ENCODE peak calls at places on chromosomes 11 and 22, in seven cellular contexts. G, C, B, W, Y, F and D are unnamed samples.

GRCh38 chr11:85810521-85810870 is 445 bp downstream of the SYTL2 start:
- DNase-seq in Y (no peak), W (no peak), C (no peak), G (no peak), B (no peak), F (no peak), D (no peak)

GRCh38 chr11:29173660-29174062 is 843.2 kb downstream of the KCNA4 start:
- DNase-seq in Y (peak), C (peak), W (no peak), B (no peak), G (no peak), F (no peak), D (no peak)

GRCh38 chr22:45235851-45236342 is 4.8 kb downstream of the KIAA0930 start:
- DNase-seq in F (no peak), W (no peak), G (no peak), Y (no peak), B (peak), C (no peak), D (no peak)

GRCh38 chr11:123587559-123587958 is 66.9 kb downstream of the SCN3B start:
- DNase-seq in F (no peak), C (no peak), G (no peak), Y (no peak), W (no peak), B (no peak), D (no peak)

GRCh38 chr11:128603752-128604472 is 16.6 kb upstream of the ETS1 start:
- DNase-seq in C (peak), Y (no peak), B (peak), G (no peak), W (no peak), F (peak), D (no peak)

GRCh38 chr11:128727320-128727719 is 33.4 kb downstream of the FLI1 start:
- DNase-seq in C (no peak), B (no peak), F (no peak), G (no peak), Y (no peak), W (no peak), D (no peak)

GRCh38 chr11:10314199-10315072 is 9.6 kb downstream of the ADM start:
- DNase-seq in B (peak), F (peak), G (no peak), W (no peak), Y (peak), C (peak), D (no peak)

GRCh38 chr11:36009469-36009868 is 65.6 kb downstream of the LDLRAD3 start:
- DNase-seq in Y (peak), G (no peak), W (no peak), C (peak), F (no peak), B (no peak), D (no peak)

GRCh38 chr11:7965386-7965785 is at the start of gene NLRP10:
- DNase-seq in Y (no peak), C (no peak), F (no peak), W (no peak), B (no peak), G (no peak), D (no peak)

GRCh38 chr11:61959026-61959608 is 8.3 kb downstream of the FTH1 start:
- DNase-seq in Y (no peak), B (no peak), C (no peak), F (no peak), W (no peak), G (no peak), D (no peak)

GRCh38 chr11:102840018-102840417 is 3.4 kb downstream of the MMP3 start:
- DNase-seq in Y (no peak), W (no peak), C (no peak), B (no peak), G (no peak), F (no peak), D (no peak)

GRCh38 chr11:783581-784015 is 6.3 kb downstream of the CEND1 start:
- DNase-seq in Y (peak), B (peak), G (peak), W (peak), C (peak), F (no peak), D (no peak)

GRCh38 chr11:6608726-6609501 is 3.1 kb downstream of the TAF10 start:
- DNase-seq in C (no peak), G (no peak), B (no peak), Y (no peak), W (no peak), F (no peak), D (peak)

GRCh38 chr11:95512682-95513081 is 276.9 kb downstream of the FAM76B start:
- DNase-seq in F (no peak), Y (peak), G (no peak), B (no peak), C (peak), W (peak), D (no peak)

GRCh38 chr22:36433318-36434231 is 45.8 kb upstream of the MYH9 start:
- DNase-seq in B (no peak), Y (no peak), F (no peak), G (no peak), C (no peak), W (no peak), D (no peak)

GRCh38 chr11:66443602-66444001 is 5.0 kb upstream of the MRPL11 start:
- DNase-seq in G (no peak), Y (peak), B (no peak), C (peak), W (no peak), F (no peak), D (no peak)

GRCh38 chr11:72238492-72239295 is 5.3 kb downstream of the PHOX2A start:
- DNase-seq in W (no peak), C (no peak), Y (no peak), F (no peak), B (no peak), G (no peak), D (no peak)

GRCh38 chr11:125274309-125274708 is 109.8 kb downstream of the PKNOX2 start:
- DNase-seq in C (no peak), W (no peak), B (no peak), F (no peak), Y (no peak), G (no peak), D (no peak)

GRCh38 chr11:113705871-113706654 is at the start of gene TMPRSS5:
- DNase-seq in W (no peak), F (no peak), B (no peak), C (no peak), G (no peak), Y (no peak), D (no peak)

GRCh38 chr11:62401781-62402180 is 17.1 kb upstream of the SCGB1A1 start:
- DNase-seq in W (no peak), B (no peak), G (no peak), Y (no peak), C (no peak), F (no peak), D (no peak)

GRCh38 chr11:83684071-83684470 is 397.9 kb upstream of the CCDC90B start:
- DNase-seq in F (no peak), W (no peak), Y (no peak), G (no peak), B (no peak), C (no peak), D (no peak)

GRCh38 chr22:26172389-26172990 is 3.2 kb downstream of the SEZ6L start:
- DNase-seq in W (peak), Y (peak), C (peak), F (no peak), G (no peak), B (peak), D (no peak)

GRCh38 chr11:93348931-93349330 is 18.4 kb downstream of the DEUP1 start:
- DNase-seq in G (no peak), C (no peak), F (no peak), W (no peak), Y (no peak), B (no peak), D (no peak)

GRCh38 chr11:130001491-130002351 is 914 bp downstream of the PRDM10 start:
- DNase-seq in Y (peak), C (peak), F (no peak), B (peak), W (no peak), G (no peak), D (no peak)

GRCh38 chr11:61327669-61328071 is 5.2 kb downstream of the DDB1 start:
- DNase-seq in Y (no peak), W (no peak), G (no peak), F (no peak), B (no peak), C (no peak), D (no peak)

GRCh38 chr11:119513806-119514170 is 90.8 kb upstream of the THY1 start:
- DNase-seq in B (no peak), Y (no peak), C (no peak), W (no peak), G (no peak), F (no peak), D (no peak)

GRCh38 chr11:6734616-6735015 is 37.2 kb downstream of the OR2AG2 start:
- DNase-seq in G (no peak), F (no peak), W (no peak), Y (no peak), B (no peak), C (no peak), D (no peak)

GRCh38 chr11:118343981-118344521 is at the start of gene CD3G:
- DNase-seq in C (no peak), W (no peak), G (no peak), B (no peak), Y (no peak), F (no peak), D (no peak)

GRCh38 chr11:109425554-109425953 is 3.6 kb downstream of the C11orf87 start:
- DNase-seq in F (no peak), B (no peak), W (no peak), G (no peak), Y (no peak), C (no peak), D (no peak)

GRCh38 chr11:945986-946385 is 20.3 kb downstream of the AP2A2 start:
- DNase-seq in B (no peak), G (no peak), C (peak), F (no peak), Y (no peak), W (no peak), D (no peak)

GRCh38 chr22:25942126-25942988 is 200.4 kb downstream of the MYO18B start:
- DNase-seq in B (no peak), G (no peak), Y (no peak), C (no peak), W (no peak), F (no peak), D (no peak)

GRCh38 chr11:112255075-112255739 is 5.5 kb downstream of the PLET1 start:
- DNase-seq in Y (peak), W (no peak), B (no peak), G (no peak), F (no peak), C (peak), D (no peak)

GRCh38 chr11:33564856-33565453 is 135.7 kb downstream of the C11orf91 start:
- DNase-seq in B (no peak), F (no peak), C (no peak), G (no peak), Y (no peak), W (no peak), D (no peak)

GRCh38 chr11:47259178-47259977 is 1.6 kb downstream of the NR1H3 start:
- DNase-seq in Y (peak), W (peak), G (no peak), B (peak), F (no peak), C (peak), D (no peak)

GRCh38 chr11:34044664-34045485 is 6.7 kb upstream of the CAPRIN1 start:
- DNase-seq in Y (peak), G (no peak), F (no peak), B (no peak), W (no peak), C (peak), D (no peak)

GRCh38 chr11:76860539-76861475 is at the start of gene ACER3:
- DNase-seq in B (peak), Y (peak), W (peak), C (peak), F (peak), G (peak), D (peak)
- TF ChIP-seq CTCF in B (no peak), Y (peak), W (no peak), C (peak), F (no peak), G (peak), D (no peak)

DNA sequence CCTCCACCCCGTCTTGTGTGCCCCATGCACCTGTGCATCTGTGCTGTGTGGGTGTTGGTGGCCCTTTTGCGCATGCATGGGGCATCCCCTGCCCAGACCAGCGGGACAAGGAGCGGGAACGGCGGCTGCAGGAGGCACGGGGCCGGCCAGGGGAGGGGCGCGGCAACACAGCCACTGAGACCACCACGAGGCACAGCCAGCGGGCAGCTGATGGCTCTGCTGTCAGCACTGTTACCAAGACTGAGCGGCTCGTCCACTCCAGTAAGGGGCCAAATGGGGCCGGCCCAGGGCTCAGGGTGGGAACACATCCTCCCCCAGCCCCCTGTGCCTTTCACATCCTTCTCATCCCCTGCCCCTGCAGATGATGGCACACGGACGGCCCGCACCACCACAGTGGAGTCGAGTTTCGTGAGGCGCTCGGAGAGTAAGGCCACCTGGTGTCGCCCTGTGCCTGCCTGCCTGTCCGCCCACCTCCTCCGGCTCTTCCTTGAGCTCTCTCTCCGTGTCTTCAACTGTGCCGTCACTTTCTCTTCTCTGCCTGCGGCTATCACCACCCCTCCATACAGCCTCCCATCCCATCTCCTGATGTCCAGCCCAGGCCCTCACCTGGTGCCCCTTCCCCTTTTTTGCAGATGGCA is 10.6 kb downstream of the SELENOM start:
- DNase-seq in Y (no peak), W (no peak), B (no peak), C (no peak), G (no peak), F (no peak), D (no peak)
- TF ChIP-seq CTCF in Y (no peak), W (no peak), B (no peak), C (no peak), G (no peak), F (no peak), D (no peak)

DNA sequence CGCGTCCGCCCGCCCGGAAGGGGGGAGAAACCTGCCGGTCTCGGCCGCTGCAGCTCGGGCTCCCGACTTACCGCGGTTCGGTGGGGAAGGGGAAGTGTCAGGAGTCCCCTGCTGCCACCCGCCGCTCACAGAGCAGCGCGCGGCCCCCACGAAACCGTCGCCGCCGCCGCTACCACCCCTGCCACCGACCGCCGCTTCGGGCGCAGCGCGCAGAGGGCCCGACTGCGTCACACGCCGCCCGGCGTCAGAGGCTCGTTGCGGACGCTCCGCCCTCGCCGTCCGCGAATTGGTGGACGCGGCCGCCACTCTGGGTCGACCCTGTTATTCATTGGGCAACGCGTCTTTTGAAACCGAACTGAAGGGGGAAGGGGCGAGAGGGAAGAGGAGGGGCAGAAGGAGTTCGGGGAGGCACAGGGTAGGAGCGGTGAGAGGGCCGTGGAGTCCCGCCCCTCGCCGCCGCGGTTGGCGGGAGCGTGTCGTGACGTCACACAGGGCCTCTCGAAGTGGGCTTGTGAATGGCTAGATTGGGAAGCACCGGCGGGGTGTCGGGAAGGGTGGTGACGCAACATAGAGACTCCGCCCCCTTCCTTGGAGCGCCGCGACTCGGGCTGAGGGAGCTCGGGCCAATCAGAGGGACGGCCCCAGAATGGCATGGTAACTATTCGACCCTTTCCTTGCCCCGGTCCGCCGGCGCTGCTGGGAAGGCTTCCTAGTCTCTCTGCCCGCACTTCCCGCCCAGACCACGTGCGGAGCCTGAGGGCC is at the start of gene NUP98:
- DNase-seq in G (peak), W (peak), Y (peak), C (peak), F (peak), B (peak), D (peak)
- TF ChIP-seq CTCF in G (no peak), W (no peak), Y (no peak), C (no peak), F (no peak), B (no peak), D (no peak)

GRCh38 chr11:82680252-82680651 is 53.4 kb downstream of the FAM181B start:
- DNase-seq in Y (no peak), B (no peak), F (no peak), C (no peak), W (no peak), G (no peak), D (no peak)

GRCh38 chr11:82675838-82676237 is 57.8 kb downstream of the FAM181B start:
- DNase-seq in Y (no peak), B (no peak), C (no peak), G (no peak), W (no peak), F (no peak), D (no peak)

GRCh38 chr11:82671451-82671850 is 62.2 kb downstream of the FAM181B start:
- DNase-seq in C (no peak), F (no peak), B (no peak), W (no peak), Y (no peak), G (no peak), D (no peak)

GRCh38 chr11:82682003-82682751 is 51.5 kb downstream of the FAM181B start:
- DNase-seq in W (no peak), Y (peak), G (no peak), C (peak), F (peak), B (peak), D (no peak)

GRCh38 chr11:82676483-82677094 is 57.1 kb downstream of the FAM181B start:
- DNase-seq in G (no peak), W (no peak), Y (peak), C (no peak), F (no peak), B (no peak), D (no peak)
- TF ChIP-seq CTCF in G (no peak), W (peak), Y (peak), C (peak), F (peak), B (peak), D (no peak)

DNA sequence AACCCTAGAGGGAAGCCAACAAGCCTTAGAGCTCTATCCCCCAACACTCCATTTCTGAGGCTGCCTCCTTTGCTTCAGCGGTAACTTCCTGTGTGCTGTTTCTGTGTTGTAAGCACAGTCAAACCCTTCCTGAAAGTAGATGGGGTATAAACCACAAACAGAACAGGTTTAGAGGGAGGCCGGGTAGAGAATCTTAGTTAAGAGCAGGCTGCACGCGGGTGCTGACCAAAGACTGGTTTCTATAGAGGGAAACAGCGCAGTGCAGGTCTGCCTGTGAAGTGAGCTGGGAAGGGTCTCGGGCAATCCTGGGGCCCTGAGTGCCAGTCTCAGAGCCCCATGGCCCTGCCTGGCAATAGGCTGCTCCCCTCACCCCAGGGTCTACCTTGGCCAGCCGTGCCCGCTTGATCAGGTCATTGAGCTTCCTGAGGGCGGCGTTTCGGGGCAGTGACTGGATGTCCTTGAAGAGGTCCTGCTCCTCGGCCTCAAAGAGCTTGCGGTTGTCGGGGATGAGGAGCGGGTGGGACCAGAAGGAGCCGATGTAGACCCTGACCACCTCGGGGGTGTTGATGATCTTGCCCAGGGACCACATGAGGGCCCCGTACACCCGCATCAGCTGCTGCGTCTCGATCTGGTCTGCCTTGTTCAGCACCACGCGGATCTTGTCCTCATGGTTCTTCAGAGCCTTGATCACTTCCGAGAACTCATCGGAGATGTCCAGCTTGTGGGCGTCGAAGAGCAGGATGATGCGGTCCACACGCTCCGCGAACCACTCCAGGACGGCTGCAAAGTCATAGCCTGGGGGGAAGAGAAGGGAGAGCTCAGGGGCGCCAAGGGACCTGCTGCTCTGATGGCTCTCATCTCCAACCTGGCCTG is 15.3 kb upstream of the CDC42BPG start:
- DNase-seq in F (peak), G (no peak), C (no peak), Y (no peak), B (peak), W (no peak), D (no peak)
- TF ChIP-seq CTCF in F (no peak), G (no peak), C (no peak), Y (no peak), B (no peak), W (no peak), D (no peak)

DNA sequence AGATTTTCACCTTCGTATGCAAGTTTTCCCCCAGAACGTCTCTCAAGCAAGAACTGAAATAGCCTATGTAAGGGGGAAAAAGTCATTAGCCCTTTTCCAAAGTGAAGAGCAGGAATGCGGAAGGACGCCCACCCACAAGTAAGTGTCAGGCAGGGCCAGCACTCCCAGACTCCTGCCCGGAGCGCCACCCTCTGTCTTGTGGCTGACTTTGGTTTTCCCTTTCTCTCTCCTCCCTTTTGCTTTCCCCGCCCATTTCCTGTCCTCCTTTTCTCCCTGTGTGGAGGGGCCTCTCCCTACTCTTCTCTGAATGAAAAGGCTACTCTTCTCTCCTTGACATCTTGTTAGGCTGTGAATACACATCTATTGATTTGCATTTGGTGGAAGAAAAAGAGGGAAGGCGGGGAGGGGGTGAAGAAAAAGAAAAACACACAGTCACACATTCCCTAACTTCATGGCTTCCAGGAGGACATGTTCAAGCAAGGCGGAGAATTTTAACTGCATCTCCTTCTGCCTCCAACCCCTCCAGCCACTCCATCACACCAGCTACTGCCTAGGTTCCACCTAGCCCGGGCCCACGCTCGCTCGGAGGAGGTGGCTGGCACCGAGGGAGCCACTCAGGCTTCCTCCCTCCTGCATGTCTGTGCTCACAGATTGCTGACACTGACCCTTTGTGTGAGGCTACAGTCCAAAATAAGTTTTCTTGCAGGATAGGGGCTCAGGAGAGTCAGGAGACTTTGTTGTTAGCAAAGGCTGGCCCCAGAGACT is 9.2 kb upstream of the OPCML start:
- DNase-seq in F (no peak), W (no peak), G (no peak), B (no peak), C (no peak), Y (no peak), D (no peak)
- TF ChIP-seq CTCF in F (no peak), W (no peak), G (no peak), B (no peak), C (no peak), Y (no peak), D (no peak)